ENCODE peak calls at places on chromosomes 5 and 9, in nine cellular contexts. One of them, this sample, is unnamed.

GRCh38 chr9:131773911-131774379 is 34.1 kb upstream of the RAPGEF1 start:
- DNase-seq in natural killer cell treated with Interleukin-12 subunit alpha and Interleukin-12 subunit beta and Interleukin-15 and Interleukin-18, amount 100 ng/mL, for 72 hours: no peak
- DNase-seq in T follicular helper cell: no peak
- DNase-seq in 8988T: peak; percentile 60
- DNase-seq in H54: no peak
- DNase-seq in iPS-NIHi11: peak; percentile 88
- DNase-seq in HTR-8/SVneo: peak; percentile 64
- DNase-seq in A172: peak; percentile 56
- DNase-seq in psoas muscle: peak; percentile 39
- DNase-seq in this sample: peak; percentile 73

GRCh38 chr9:90188656-90189055 is 454.0 kb downstream of the DIRAS2 start:
- DNase-seq in 8988T: no peak
- DNase-seq in HTR-8/SVneo: no peak
- DNase-seq in H54: no peak
- DNase-seq in natural killer cell treated with Interleukin-12 subunit alpha and Interleukin-12 subunit beta and Interleukin-15 and Interleukin-18, amount 100 ng/mL, for 72 hours: no peak
- DNase-seq in T follicular helper cell: no peak
- DNase-seq in psoas muscle: no peak
- DNase-seq in iPS-NIHi11: no peak
- DNase-seq in A172: no peak
- DNase-seq in this sample: no peak

GRCh38 chr9:32431940-32432555 is 47.6 kb downstream of the ACO1 start:
- DNase-seq in H54: no peak
- DNase-seq in iPS-NIHi11: peak; percentile 48
- DNase-seq in HTR-8/SVneo: no peak
- DNase-seq in A172: no peak
- DNase-seq in natural killer cell treated with Interleukin-12 subunit alpha and Interleukin-12 subunit beta and Interleukin-15 and Interleukin-18, amount 100 ng/mL, for 72 hours: no peak
- DNase-seq in T follicular helper cell: peak; percentile 7
- DNase-seq in psoas muscle: peak; percentile 61
- DNase-seq in 8988T: no peak
- DNase-seq in this sample: no peak

GRCh38 chr9:99845063-99845462 is 23.4 kb downstream of the NR4A3 start:
- DNase-seq in iPS-NIHi11: no peak
- DNase-seq in T follicular helper cell: no peak
- DNase-seq in 8988T: no peak
- DNase-seq in H54: no peak
- DNase-seq in HTR-8/SVneo: no peak
- DNase-seq in natural killer cell treated with Interleukin-12 subunit alpha and Interleukin-12 subunit beta and Interleukin-15 and Interleukin-18, amount 100 ng/mL, for 72 hours: no peak
- DNase-seq in psoas muscle: no peak
- DNase-seq in A172: no peak
- DNase-seq in this sample: no peak

GRCh38 chr5:38453506-38453905 is 102.9 kb downstream of the LIFR start:
- DNase-seq in H54: no peak
- DNase-seq in natural killer cell treated with Interleukin-12 subunit alpha and Interleukin-12 subunit beta and Interleukin-15 and Interleukin-18, amount 100 ng/mL, for 72 hours: peak; percentile 75
- DNase-seq in psoas muscle: no peak
- DNase-seq in T follicular helper cell: peak; percentile 14
- DNase-seq in 8988T: no peak
- DNase-seq in A172: no peak
- DNase-seq in iPS-NIHi11: no peak
- DNase-seq in HTR-8/SVneo: no peak
- DNase-seq in this sample: no peak

GRCh38 chr5:109349419-109349818 is 60.4 kb downstream of the PJA2 start:
- DNase-seq in psoas muscle: no peak
- DNase-seq in iPS-NIHi11: no peak
- DNase-seq in T follicular helper cell: no peak
- DNase-seq in 8988T: no peak
- DNase-seq in natural killer cell treated with Interleukin-12 subunit alpha and Interleukin-12 subunit beta and Interleukin-15 and Interleukin-18, amount 100 ng/mL, for 72 hours: no peak
- DNase-seq in HTR-8/SVneo: no peak
- DNase-seq in H54: no peak
- DNase-seq in A172: no peak
- DNase-seq in this sample: no peak

GRCh38 chr5:172648008-172648359 is 6.9 kb downstream of the NEURL1B start:
- DNase-seq in psoas muscle: no peak
- DNase-seq in HTR-8/SVneo: no peak
- DNase-seq in 8988T: no peak
- DNase-seq in A172: no peak
- DNase-seq in H54: no peak
- DNase-seq in T follicular helper cell: no peak
- DNase-seq in iPS-NIHi11: peak; percentile 42
- DNase-seq in natural killer cell treated with Interleukin-12 subunit alpha and Interleukin-12 subunit beta and Interleukin-15 and Interleukin-18, amount 100 ng/mL, for 72 hours: no peak
- DNase-seq in this sample: no peak

GRCh38 chr5:138954257-138955012 is 79.3 kb upstream of the LRRTM2 start:
- DNase-seq in psoas muscle: no peak
- DNase-seq in H54: no peak
- DNase-seq in natural killer cell treated with Interleukin-12 subunit alpha and Interleukin-12 subunit beta and Interleukin-15 and Interleukin-18, amount 100 ng/mL, for 72 hours: no peak
- DNase-seq in iPS-NIHi11: no peak
- DNase-seq in A172: no peak
- DNase-seq in 8988T: no peak
- DNase-seq in T follicular helper cell: no peak
- DNase-seq in HTR-8/SVneo: no peak
- DNase-seq in this sample: no peak

GRCh38 chr9:130897848-130898551 is 1.4 kb upstream of the QRFP start:
- DNase-seq in 8988T: no peak
- DNase-seq in HTR-8/SVneo: no peak
- DNase-seq in iPS-NIHi11: no peak
- DNase-seq in natural killer cell treated with Interleukin-12 subunit alpha and Interleukin-12 subunit beta and Interleukin-15 and Interleukin-18, amount 100 ng/mL, for 72 hours: no peak
- DNase-seq in psoas muscle: no peak
- DNase-seq in A172: no peak
- DNase-seq in T follicular helper cell: no peak
- DNase-seq in H54: no peak
- DNase-seq in this sample: no peak

GRCh38 chr5:133506165-133506564 is 106.2 kb downstream of the FSTL4 start:
- DNase-seq in natural killer cell treated with Interleukin-12 subunit alpha and Interleukin-12 subunit beta and Interleukin-15 and Interleukin-18, amount 100 ng/mL, for 72 hours: no peak
- DNase-seq in 8988T: no peak
- DNase-seq in H54: no peak
- DNase-seq in iPS-NIHi11: no peak
- DNase-seq in A172: no peak
- DNase-seq in HTR-8/SVneo: no peak
- DNase-seq in psoas muscle: no peak
- DNase-seq in T follicular helper cell: no peak
- DNase-seq in this sample: no peak

GRCh38 chr5:32264954-32265572 is 47.7 kb downstream of the MTMR12 start:
- DNase-seq in A172: no peak
- DNase-seq in iPS-NIHi11: no peak
- DNase-seq in T follicular helper cell: no peak
- DNase-seq in natural killer cell treated with Interleukin-12 subunit alpha and Interleukin-12 subunit beta and Interleukin-15 and Interleukin-18, amount 100 ng/mL, for 72 hours: no peak
- DNase-seq in 8988T: no peak
- DNase-seq in H54: no peak
- DNase-seq in psoas muscle: no peak
- DNase-seq in HTR-8/SVneo: no peak
- DNase-seq in this sample: no peak

GRCh38 chr9:134892221-134892620 is 11.6 kb downstream of the FCN2 start:
- DNase-seq in iPS-NIHi11: no peak
- DNase-seq in A172: no peak
- DNase-seq in psoas muscle: no peak
- DNase-seq in T follicular helper cell: no peak
- DNase-seq in 8988T: no peak
- DNase-seq in HTR-8/SVneo: no peak
- DNase-seq in H54: no peak
- DNase-seq in natural killer cell treated with Interleukin-12 subunit alpha and Interleukin-12 subunit beta and Interleukin-15 and Interleukin-18, amount 100 ng/mL, for 72 hours: no peak
- DNase-seq in this sample: no peak

GRCh38 chr5:23704176-23704855 is 196.9 kb downstream of the PRDM9 start:
- DNase-seq in T follicular helper cell: no peak
- DNase-seq in iPS-NIHi11: no peak
- DNase-seq in psoas muscle: no peak
- DNase-seq in 8988T: no peak
- DNase-seq in natural killer cell treated with Interleukin-12 subunit alpha and Interleukin-12 subunit beta and Interleukin-15 and Interleukin-18, amount 100 ng/mL, for 72 hours: no peak
- DNase-seq in A172: peak; percentile 4
- DNase-seq in H54: no peak
- DNase-seq in HTR-8/SVneo: no peak
- DNase-seq in this sample: no peak

GRCh38 chr9:114910541-114910940 is 19.9 kb downstream of the TNFSF8 start:
- DNase-seq in HTR-8/SVneo: no peak
- DNase-seq in H54: no peak
- DNase-seq in natural killer cell treated with Interleukin-12 subunit alpha and Interleukin-12 subunit beta and Interleukin-15 and Interleukin-18, amount 100 ng/mL, for 72 hours: no peak
- DNase-seq in psoas muscle: no peak
- DNase-seq in iPS-NIHi11: no peak
- DNase-seq in 8988T: no peak
- DNase-seq in T follicular helper cell: no peak
- DNase-seq in A172: no peak
- DNase-seq in this sample: no peak

GRCh38 chr5:96288166-96288844 is 144.7 kb downstream of the PCSK1 start:
- DNase-seq in natural killer cell treated with Interleukin-12 subunit alpha and Interleukin-12 subunit beta and Interleukin-15 and Interleukin-18, amount 100 ng/mL, for 72 hours: no peak
- DNase-seq in 8988T: no peak
- DNase-seq in HTR-8/SVneo: no peak
- DNase-seq in psoas muscle: no peak
- DNase-seq in A172: no peak
- DNase-seq in iPS-NIHi11: no peak
- DNase-seq in H54: no peak
- DNase-seq in T follicular helper cell: no peak
- DNase-seq in this sample: no peak

GRCh38 chr5:149406979-149407306 is 27.9 kb upstream of the IL17B start:
- DNase-seq in H54: no peak
- DNase-seq in A172: no peak
- DNase-seq in natural killer cell treated with Interleukin-12 subunit alpha and Interleukin-12 subunit beta and Interleukin-15 and Interleukin-18, amount 100 ng/mL, for 72 hours: peak; percentile 45
- DNase-seq in iPS-NIHi11: no peak
- DNase-seq in psoas muscle: no peak
- DNase-seq in T follicular helper cell: no peak
- DNase-seq in 8988T: no peak
- DNase-seq in HTR-8/SVneo: no peak
- DNase-seq in this sample: no peak

GRCh38 chr5:116626272-116626723 is 51.7 kb upstream of the SEMA6A start:
- DNase-seq in HTR-8/SVneo: no peak
- DNase-seq in 8988T: no peak
- DNase-seq in natural killer cell treated with Interleukin-12 subunit alpha and Interleukin-12 subunit beta and Interleukin-15 and Interleukin-18, amount 100 ng/mL, for 72 hours: no peak
- DNase-seq in H54: no peak
- DNase-seq in T follicular helper cell: no peak
- DNase-seq in A172: no peak
- DNase-seq in psoas muscle: peak; percentile 75
- DNase-seq in iPS-NIHi11: no peak
- DNase-seq in this sample: no peak

GRCh38 chr5:177403826-177404640 is 3.6 kb upstream of the PFN3 start:
- DNase-seq in iPS-NIHi11: peak; percentile 87
- DNase-seq in 8988T: peak; percentile 97
- DNase-seq in T follicular helper cell: peak; percentile 75
- DNase-seq in HTR-8/SVneo: peak; percentile 88
- DNase-seq in psoas muscle: peak; percentile 93
- DNase-seq in natural killer cell treated with Interleukin-12 subunit alpha and Interleukin-12 subunit beta and Interleukin-15 and Interleukin-18, amount 100 ng/mL, for 72 hours: peak; percentile 84
- DNase-seq in H54: peak; percentile 95
- DNase-seq in A172: peak; percentile 75
- DNase-seq in this sample: peak; percentile 58

GRCh38 chr5:176948458-176948857 is 49.3 kb upstream of the HK3 start:
- DNase-seq in 8988T: no peak
- DNase-seq in A172: no peak
- DNase-seq in psoas muscle: no peak
- DNase-seq in HTR-8/SVneo: no peak
- DNase-seq in H54: no peak
- DNase-seq in iPS-NIHi11: no peak
- DNase-seq in natural killer cell treated with Interleukin-12 subunit alpha and Interleukin-12 subunit beta and Interleukin-15 and Interleukin-18, amount 100 ng/mL, for 72 hours: no peak
- DNase-seq in T follicular helper cell: no peak
- DNase-seq in this sample: no peak

GRCh38 chr9:15295761-15296405 is 11.1 kb downstream of the TTC39B start:
- DNase-seq in H54: peak; percentile 40
- DNase-seq in HTR-8/SVneo: peak; percentile 17
- DNase-seq in iPS-NIHi11: no peak
- DNase-seq in psoas muscle: no peak
- DNase-seq in A172: peak; percentile 62
- DNase-seq in T follicular helper cell: no peak
- DNase-seq in 8988T: no peak
- DNase-seq in natural killer cell treated with Interleukin-12 subunit alpha and Interleukin-12 subunit beta and Interleukin-15 and Interleukin-18, amount 100 ng/mL, for 72 hours: no peak
- DNase-seq in this sample: no peak

GRCh38 chr5:86880785-86881492 is 263.2 kb downstream of the COX7C start:
- DNase-seq in iPS-NIHi11: peak; percentile 72
- DNase-seq in HTR-8/SVneo: peak; percentile 51
- DNase-seq in 8988T: peak; percentile 10
- DNase-seq in T follicular helper cell: peak; percentile 2
- DNase-seq in natural killer cell treated with Interleukin-12 subunit alpha and Interleukin-12 subunit beta and Interleukin-15 and Interleukin-18, amount 100 ng/mL, for 72 hours: no peak
- DNase-seq in psoas muscle: no peak
- DNase-seq in A172: peak; percentile 77
- DNase-seq in H54: peak; percentile 15
- DNase-seq in this sample: peak; percentile 19

GRCh38 chr9:119968837-119969707 is 599.8 kb upstream of the BRINP1 start:
- DNase-seq in iPS-NIHi11: peak; percentile 85
- DNase-seq in A172: peak; percentile 57
- DNase-seq in T follicular helper cell: peak; percentile 2
- DNase-seq in psoas muscle: peak; percentile 85
- DNase-seq in HTR-8/SVneo: peak; percentile 60
- DNase-seq in 8988T: peak; percentile 65
- DNase-seq in natural killer cell treated with Interleukin-12 subunit alpha and Interleukin-12 subunit beta and Interleukin-15 and Interleukin-18, amount 100 ng/mL, for 72 hours: peak; percentile 70
- DNase-seq in H54: peak; percentile 86
- DNase-seq in this sample: peak; percentile 68

This sample was measured in HuH-7.5.